ENCODE peak calls at places on chromosomes 13 and 19, in five cellular contexts. N is endodermal cell, V is esophagus squamous epithelium, I is transverse colon, R is left ventricle myocardium inferior. S is an unnamed sample. For H3K9me3, the result is how much of the 10 kb centered on the place peaks cover.

GRCh38 chr13:36918246-36919060 is 1.6 kb downstream of the SMAD9 start:
- DNase-seq in N (no peak), V (no peak), I (no peak), R (no peak), S (no peak)

GRCh38 chr19:37468961-37469777 is at the start of gene ZNF570:
- DNase-seq in N (peak), V (peak), I (peak), R (peak), S (peak)

GRCh38 chr13:83295684-83296083 is 586.6 kb downstream of the SLITRK1 start:
- DNase-seq in N (no peak), V (no peak), I (no peak), R (no peak), S (no peak)

GRCh38 chr19:47158879-47159509 is 28.4 kb downstream of the SAE1 start:
- DNase-seq in N (no peak), V (no peak), I (no peak), R (no peak), S (no peak)

GRCh38 chr19:3642987-3643386 is 16.4 kb upstream of the CACTIN start:
- DNase-seq in N (peak), V (no peak), I (no peak), R (no peak), S (no peak)

GRCh38 chr13:51826606-51827005 is 18.4 kb downstream of the TMEM272 start:
- DNase-seq in N (no peak), V (no peak), I (peak), R (peak), S (no peak)

GRCh38 chr13:75762066-75762937 is 126.2 kb downstream of the LMO7 start:
- DNase-seq in N (no peak), V (no peak), I (no peak), R (no peak), S (no peak)

GRCh38 chr13:89455741-89456140 is 1784.6 kb downstream of the SLITRK5 start:
- DNase-seq in N (no peak), V (no peak), I (no peak), R (no peak), S (no peak)

GRCh38 chr13:80783926-80784325 is 443.0 kb upstream of the SPRY2 start:
- DNase-seq in N (no peak), V (no peak), I (no peak), R (no peak), S (no peak)

GRCh38 chr19:23263870-23264590 is 13.8 kb upstream of the ZNF724 start:
- DNase-seq in N (no peak), V (no peak), I (no peak), R (no peak), S (peak)

GRCh38 chr19:50794074-50794777 is 4.0 kb downstream of the ACP4 start:
- DNase-seq in N (no peak), V (no peak), I (peak), R (no peak), S (no peak)

GRCh38 chr13:78040431-78040830 is 121.8 kb upstream of the EDNRB start:
- DNase-seq in N (no peak), V (no peak), I (no peak), R (no peak), S (no peak)

GRCh38 chr19:10339380-10339960 is at the start of gene ICAM3:
- DNase-seq in N (peak), V (no peak), I (peak), R (peak), S (no peak)

GRCh38 chr13:27183561-27184147 is 12.0 kb upstream of the USP12 start:
- DNase-seq in N (no peak), V (no peak), I (no peak), R (no peak), S (no peak)

GRCh38 chr19:3982701-3983541 is 2.3 kb downstream of the EEF2 start:
- DNase-seq in N (peak), V (no peak), I (no peak), R (no peak), S (peak)

GRCh38 chr13:112329376-112329775 is 46.8 kb upstream of the SPACA7 start:
- DNase-seq in N (peak), V (no peak), I (no peak), R (no peak), S (no peak)

GRCh38 chr19:46254776-46255175 is 25.2 kb downstream of the IGFL1 start:
- DNase-seq in N (no peak), V (no peak), I (no peak), R (no peak), S (no peak)

GRCh38 chr13:30846311-30846710 is 59.8 kb upstream of the MEDAG start:
- DNase-seq in N (no peak), V (no peak), I (no peak), R (no peak), S (no peak)

GRCh38 chr13:20263393-20264044 is 31.4 kb upstream of the GJB6 start:
- DNase-seq in N (no peak), V (no peak), I (no peak), R (no peak), S (no peak)

GRCh38 chr13:33182729-33183128 is 102.8 kb downstream of the STARD13 start:
- DNase-seq in N (peak), V (no peak), I (no peak), R (no peak), S (no peak)

GRCh38 chr13:43446126-43446525 is 340.6 kb downstream of the ENOX1 start:
- DNase-seq in N (no peak), V (no peak), I (no peak), R (no peak), S (no peak)

GRCh38 chr13:71517004-71517403 is 350.0 kb downstream of the DACH1 start:
- DNase-seq in N (no peak), V (no peak), I (no peak), R (no peak), S (no peak)

GRCh38 chr13:25632166-25632888 is 260.6 kb downstream of the ATP8A2 start:
- DNase-seq in N (peak), V (no peak), I (no peak), R (no peak), S (no peak)

GRCh38 chr19:38290631-38291147 is 13.4 kb upstream of the C19orf33 start:
- DNase-seq in N (no peak), V (no peak), I (no peak), R (no peak), S (no peak)

GRCh38 chr13:48731957-48732569 is 78.3 kb downstream of the CYSLTR2 start:
- DNase-seq in N (peak), V (no peak), I (peak), R (peak), S (peak)

GRCh38 chr13:40352385-40352778 is 314.1 kb downstream of the FOXO1 start:
- DNase-seq in N (no peak), V (no peak), I (no peak), R (peak), S (peak)

GRCh38 chr13:75513271-75513670 is 24.4 kb downstream of the COMMD6 start:
- DNase-seq in N (no peak), V (no peak), I (no peak), R (no peak), S (no peak)

GRCh38 chr19:38395381-38396127 is 7.1 kb downstream of the SPRED3 start:
- DNase-seq in N (no peak), V (no peak), I (no peak), R (no peak), S (no peak)

GRCh38 chr19:46902402-46902766 is 41.6 kb downstream of the ARHGAP35 start:
- DNase-seq in N (peak), V (no peak), I (no peak), R (no peak), S (no peak)

GRCh38 chr19:31531326-31531725 is 182.1 kb upstream of the TSHZ3 start:
- DNase-seq in N (no peak), V (no peak), I (no peak), R (no peak), S (no peak)

GRCh38 chr13:99265162-99265822 is 7.1 kb upstream of the GPR18 start:
- DNase-seq in N (no peak), V (no peak), I (no peak), R (no peak), S (no peak)

GRCh38 chr13:99263386-99263785 is 5.2 kb upstream of the GPR18 start:
- DNase-seq in N (no peak), V (no peak), I (no peak), R (no peak), S (no peak)

GRCh38 chr13:99265823-99266426 is 7.7 kb upstream of the GPR18 start:
- DNase-seq in N (no peak), V (no peak), I (no peak), R (no peak), S (no peak)

GRCh38 chr13:99266827-99267226 is 8.6 kb upstream of the GPR18 start:
- DNase-seq in N (no peak), V (no peak), I (no peak), R (no peak), S (no peak)

DNA sequence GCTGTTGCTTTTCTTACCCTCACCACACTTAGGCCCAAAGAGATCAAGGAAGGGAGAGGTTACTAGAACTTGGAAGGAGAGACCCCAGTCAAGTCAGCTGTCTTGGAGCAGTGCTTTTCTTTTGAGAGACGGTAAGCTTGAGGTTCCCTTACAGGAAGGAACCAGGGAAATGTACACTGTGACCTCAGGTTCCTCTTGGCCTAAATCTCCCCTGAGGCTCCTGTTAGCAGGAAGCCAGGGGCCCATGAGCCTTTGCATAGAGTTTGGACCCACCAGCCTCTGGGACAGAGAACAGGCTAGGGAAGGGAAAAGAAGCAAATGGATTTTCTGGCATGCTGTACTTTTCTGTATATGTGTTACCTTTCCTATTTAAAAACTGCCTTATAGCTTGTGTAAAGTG is 5.9 kb upstream of the GPR18 start:
- DNase-seq in N (no peak), V (no peak), I (no peak), R (no peak), S (no peak)
- H3K27ac ChIP-seq in N (no peak), V (no peak), I (no peak), R (no peak), S (no peak)

GRCh38 chr13:98487016-98487415 is 89.9 kb downstream of the STK24 start:
- DNase-seq in N (peak), V (no peak), I (no peak), R (no peak), S (no peak)
- H3K9me3 ChIP-seq in N (under half), V (under half), I (under half), R (under half), S (under half)

GRCh38 chr19:12997967-12998940 is 3.0 kb downstream of the NFIX start:
- DNase-seq in N (no peak), V (no peak), I (no peak), R (no peak), S (no peak)
- H3K27ac ChIP-seq in N (no peak), V (peak), I (peak), R (peak), S (no peak)

DNA sequence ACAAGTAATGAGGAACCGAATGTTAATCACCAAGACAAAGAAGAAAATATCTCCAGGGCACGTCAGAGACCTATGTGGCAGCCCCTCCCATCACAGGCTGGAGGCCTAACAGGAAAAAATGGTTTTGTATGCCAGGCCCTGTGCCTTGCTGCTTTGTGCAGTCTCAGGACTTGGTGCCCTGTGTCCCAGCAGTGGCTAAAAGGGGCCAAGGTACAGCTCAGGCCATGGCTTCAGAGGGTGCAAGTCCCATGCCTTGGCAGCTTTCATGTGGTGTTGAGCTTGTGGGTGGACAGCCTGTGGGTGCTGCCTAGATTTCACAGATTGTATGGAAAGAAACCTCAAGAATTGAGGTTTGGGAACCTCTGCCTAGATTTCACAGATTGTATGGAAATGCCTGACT is 767.2 kb upstream of the SLC10A2 start:
- DNase-seq in N (no peak), V (no peak), I (no peak), R (no peak), S (no peak)
- H3K9me3 ChIP-seq in N (under half), V (under half), I (under half), R (under half), S (under half)

GRCh38 chr19:1944916-1945561 is 4.1 kb downstream of the CSNK1G2 start:
- DNase-seq in N (no peak), V (no peak), I (no peak), R (no peak), S (no peak)
- H3K27ac ChIP-seq in N (no peak), V (no peak), I (no peak), R (no peak), S (no peak)

GRCh38 chr13:108705031-108705430 is 75.6 kb downstream of the MYO16 start:
- DNase-seq in N (no peak), V (no peak), I (no peak), R (no peak), S (no peak)

GRCh38 chr13:108702171-108702570 is 72.8 kb downstream of the MYO16 start:
- DNase-seq in N (no peak), V (no peak), I (no peak), R (no peak), S (no peak)

GRCh38 chr13:108700421-108701170 is 71.2 kb downstream of the MYO16 start:
- DNase-seq in N (no peak), V (no peak), I (no peak), R (no peak), S (no peak)
- H3K9me3 ChIP-seq in N (under half), V (under half), I (under half), R (under half), S (under half)

GRCh38 chr19:12767666-12768065 is 7.7 kb downstream of the HOOK2 start:
- DNase-seq in N (no peak), V (no peak), I (no peak), R (no peak), S (no peak)

GRCh38 chr19:12767150-12767549 is 8.2 kb downstream of the HOOK2 start:
- DNase-seq in N (no peak), V (no peak), I (no peak), R (no peak), S (no peak)

GRCh38 chr19:12763100-12763499 is 11.5 kb downstream of the BEST2 start:
- DNase-seq in N (no peak), V (no peak), I (no peak), R (peak), S (no peak)

GRCh38 chr19:12764698-12765097 is 10.7 kb downstream of the HOOK2 start:
- DNase-seq in N (no peak), V (no peak), I (no peak), R (no peak), S (no peak)

GRCh38 chr19:12766051-12766521 is 9.3 kb downstream of the HOOK2 start:
- DNase-seq in N (peak), V (no peak), I (peak), R (peak), S (peak)
- H3K27ac ChIP-seq in N (no peak), V (peak), I (peak), R (peak), S (peak)

DNA sequence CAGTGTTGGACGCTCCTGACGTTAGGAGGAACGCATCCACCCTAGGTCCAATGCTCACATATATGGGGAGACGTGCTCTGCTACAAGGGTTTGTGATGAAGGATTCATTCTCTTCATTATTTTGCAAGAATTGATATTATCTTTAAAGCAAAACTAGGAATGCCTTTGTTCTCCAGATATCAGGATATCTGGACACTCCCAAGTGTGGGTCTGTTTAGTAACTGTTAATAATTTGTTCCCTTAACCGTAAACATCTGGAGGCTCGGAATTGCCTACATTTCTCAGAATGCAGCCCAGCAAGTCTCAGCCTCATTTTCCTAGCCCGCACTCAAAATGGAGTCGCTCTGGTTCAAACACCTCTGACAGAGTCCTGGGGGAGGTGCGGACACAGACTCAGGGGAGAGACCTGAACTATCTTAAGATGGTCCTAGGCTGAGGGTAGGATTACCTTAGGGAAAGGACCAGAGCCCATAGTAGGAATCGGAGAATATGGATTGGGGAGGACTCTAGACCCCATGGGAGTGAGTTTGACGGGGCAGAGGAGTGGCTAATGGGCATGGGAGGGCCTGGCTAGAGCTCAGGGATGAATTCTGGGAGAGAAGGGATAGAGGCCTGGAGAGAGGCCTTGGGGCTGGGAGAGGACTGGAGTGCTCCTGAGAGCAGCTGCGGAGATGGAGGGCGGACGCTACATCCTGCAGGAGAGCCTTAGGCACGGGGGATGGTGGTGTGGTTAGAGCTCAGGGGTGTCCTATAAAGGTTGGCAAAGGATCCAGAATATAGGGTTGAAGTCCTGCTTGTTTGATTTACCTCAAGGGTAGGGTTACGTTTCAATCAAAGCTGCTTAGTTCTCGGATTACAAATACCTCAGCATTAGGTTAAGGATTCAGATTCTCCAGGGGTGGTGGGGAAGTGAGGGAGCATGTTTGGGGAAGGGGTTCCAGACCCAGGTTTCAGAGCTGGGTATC is 43.2 kb downstream of the ZNF331 start:
- DNase-seq in N (no peak), V (no peak), I (no peak), R (no peak), S (no peak)
- H3K9me3 ChIP-seq in N (under half), V (half or more), I (under half), R (under half), S (under half)